ENCODE peak calls at places on chromosomes 5 and 9, in six cellular contexts. X is bronchial epithelial cell, B is lower leg skin, J is GM10248, M is suprapubic skin, V is tibial artery. N is an unnamed sample.

GRCh38 chr5:175325681-175326080 is 118.3 kb downstream of the DRD1 start:
- DNase-seq in X (peak; percentile 89), B (no peak), J (no peak), M (no peak), V (no peak), N (no peak)

GRCh38 chr5:60679816-60680215 is 20.1 kb downstream of the DEPDC1B start:
- DNase-seq in X (no peak), B (no peak), J (no peak), M (no peak), V (no peak), N (no peak)

GRCh38 chr5:137032929-137033328 is 466.2 kb downstream of the SPOCK1 start:
- DNase-seq in X (no peak), B (no peak), J (no peak), M (no peak), V (no peak), N (no peak)

GRCh38 chr5:139592289-139592688 is 31.1 kb downstream of the UBE2D2 start:
- DNase-seq in X (no peak), B (no peak), J (peak; percentile 26), M (no peak), V (no peak), N (no peak)

GRCh38 chr5:133867851-133868545 is 100.4 kb downstream of the C5orf15 start:
- DNase-seq in X (no peak), B (no peak), J (no peak), M (no peak), V (no peak), N (no peak)

GRCh38 chr5:24401767-24402166 is 243.0 kb downstream of the CDH10 start:
- DNase-seq in X (peak; percentile 60), B (no peak), J (no peak), M (no peak), V (no peak), N (no peak)

GRCh38 chr9:135926402-135927194 is 19.3 kb upstream of the CAMSAP1 start:
- DNase-seq in X (peak; percentile 88), B (peak; percentile 90), J (peak; percentile 51), M (no peak), V (peak; percentile 74), N (no peak)

GRCh38 chr5:80246995-80247729 is 8.7 kb downstream of the SERINC5 start:
- DNase-seq in X (peak; percentile 98), B (no peak), J (peak; percentile 61), M (no peak), V (peak; percentile 68), N (no peak)

GRCh38 chr5:122896598-122897282 is 51.3 kb downstream of the SNX24 start:
- DNase-seq in X (peak; percentile 25), B (no peak), J (no peak), M (no peak), V (no peak), N (no peak)

GRCh38 chr9:8188720-8189407 is 389.3 kb upstream of the DMAC1 start:
- DNase-seq in X (no peak), B (no peak), J (no peak), M (no peak), V (no peak), N (no peak)

GRCh38 chr9:14031761-14032279 is 282.1 kb downstream of the NFIB start:
- DNase-seq in X (no peak), B (no peak), J (no peak), M (no peak), V (no peak), N (no peak)

GRCh38 chr5:20305463-20305862 is 317.5 kb upstream of the CDH18 start:
- DNase-seq in X (no peak), B (no peak), J (no peak), M (no peak), V (no peak), N (no peak)

GRCh38 chr5:143761663-143762062 is 50.3 kb upstream of the HMHB1 start:
- DNase-seq in X (no peak), B (no peak), J (no peak), M (no peak), V (no peak), N (no peak)

GRCh38 chr5:168186289-168187074 is 105.0 kb upstream of the WWC1 start:
- DNase-seq in X (no peak), B (no peak), J (no peak), M (no peak), V (no peak), N (no peak)

GRCh38 chr5:52328220-52328619 is 459.5 kb upstream of the ITGA1 start:
- DNase-seq in X (no peak), B (no peak), J (no peak), M (no peak), V (no peak), N (no peak)

GRCh38 chr5:33462456-33462855 is 21.7 kb downstream of the TARS1 start:
- DNase-seq in X (no peak), B (no peak), J (no peak), M (no peak), V (no peak), N (no peak)

GRCh38 chr5:7419846-7420245 is 23.9 kb downstream of the ADCY2 start:
- DNase-seq in X (no peak), B (no peak), J (no peak), M (no peak), V (no peak), N (no peak)

GRCh38 chr5:7422262-7422661 is 26.3 kb downstream of the ADCY2 start:
- DNase-seq in X (no peak), B (no peak), J (no peak), M (no peak), V (no peak), N (no peak)

GRCh38 chr5:7418276-7418675 is 22.3 kb downstream of the ADCY2 start:
- DNase-seq in X (no peak), B (no peak), J (no peak), M (no peak), V (no peak), N (no peak)

GRCh38 chr5:7420506-7421280 is 24.8 kb downstream of the ADCY2 start:
- DNase-seq in X (no peak), B (no peak), J (no peak), M (no peak), V (no peak), N (no peak)

DNA sequence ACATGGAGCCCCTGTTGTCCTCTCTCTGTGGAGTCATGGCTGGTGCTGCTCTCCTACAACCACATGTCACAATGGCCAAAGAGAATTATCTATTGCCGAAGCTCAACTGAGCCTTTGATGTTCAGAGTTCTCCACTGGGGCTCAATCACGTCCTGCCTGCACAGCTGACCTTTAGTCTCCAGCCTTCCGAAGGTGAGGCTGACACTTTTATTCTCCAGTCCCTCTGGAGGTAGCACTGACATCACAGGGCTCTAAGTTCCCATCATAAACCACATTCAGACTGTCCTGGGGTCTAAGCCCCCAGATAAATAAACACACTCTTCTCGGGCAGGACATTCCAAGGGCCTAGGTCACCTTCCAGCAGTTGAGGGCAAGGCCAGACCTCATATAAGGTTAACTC is 23.4 kb downstream of the ADCY2 start:
- DNase-seq in X (no peak), B (no peak), J (no peak), M (no peak), V (no peak), N (no peak)
- TF ChIP-seq CTCF in X (no peak), B (no peak), J (no peak), M (no peak), V (no peak), N (no peak)

GRCh38 chr5:73222173-73222572 is 49.2 kb downstream of the TMEM174 start:
- DNase-seq in X (no peak), B (no peak), J (no peak), M (no peak), V (no peak), N (no peak)
- TF ChIP-seq CTCF in X (no peak), B (no peak), J (no peak), M (no peak), V (no peak), N (no peak)

DNA sequence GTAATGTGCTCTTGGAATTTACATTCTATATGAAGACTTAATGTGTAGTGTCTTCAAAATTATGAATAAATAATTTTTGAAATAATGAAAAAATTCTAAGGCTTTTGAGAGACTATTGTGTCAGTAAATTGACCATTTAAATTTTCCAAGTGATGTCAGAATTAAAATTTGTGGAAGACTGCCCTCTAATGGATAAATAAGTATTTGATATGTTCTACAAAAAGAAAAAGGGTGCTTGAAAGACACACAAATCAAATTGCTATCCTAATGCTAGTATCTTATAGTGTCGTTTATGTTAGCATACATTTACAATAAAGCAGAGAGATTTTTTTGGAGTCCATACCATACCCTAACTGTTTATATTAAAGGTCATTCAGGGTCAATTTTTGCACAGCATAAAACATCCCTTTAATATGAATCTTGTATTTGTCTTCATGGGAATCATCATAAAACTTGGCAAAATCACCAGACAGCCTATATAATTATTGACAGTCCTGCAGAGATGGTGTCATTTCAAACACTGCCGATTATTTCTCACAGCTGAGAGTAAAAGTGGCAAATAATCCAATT is 120.8 kb upstream of the SLC27A6 start:
- DNase-seq in X (peak; percentile 48), B (no peak), J (no peak), M (no peak), V (no peak), N (no peak)
- TF ChIP-seq CTCF in X (peak; percentile 5), B (no peak), J (no peak), M (no peak), V (peak; percentile 26), N (peak; percentile 76)

GRCh38 chr9:36788534-36788933 is 215.8 kb downstream of the MELK start:
- DNase-seq in X (no peak), B (no peak), J (peak; percentile 38), M (no peak), V (no peak), N (no peak)
- TF ChIP-seq CTCF in X (peak; percentile 47), B (no peak), J (peak; percentile 24), M (peak; percentile 16), V (no peak), N (peak; percentile 64)

GRCh38 chr5:97726106-97726505 is 543.1 kb upstream of the RIOK2 start:
- DNase-seq in X (peak; percentile 11), B (no peak), J (no peak), M (no peak), V (no peak), N (no peak)
- TF ChIP-seq CTCF in X (no peak), B (no peak), J (no peak), M (no peak), V (no peak), N (peak; percentile 59)